ENCODE peak calls at places on chromosomes 1 and 21, in seven cellular contexts. R is foreskin fibroblast; O is HFF-Myc; P is lower lobe of right lung; H is CD8-positive, alpha-beta T cell; X is fibroblast of pulmonary artery; I is mesothelial cell of epicardium. U is an unnamed sample.

GRCh38 chr21:36698160-36699025 is 522 bp upstream of the SIM2 start:
- DNase-seq in R (no peak), O (no peak), P (no peak), H (no peak), X (no peak), I (no peak), U (no peak)

GRCh38 chr1:245007686-245008085 is 143.3 kb upstream of the HNRNPU start:
- DNase-seq in R (no peak), O (no peak), P (no peak), H (no peak), X (peak; percentile 7), I (no peak), U (no peak)

GRCh38 chr1:167427843-167428242 is 90.5 kb downstream of the CD247 start:
- DNase-seq in R (no peak), O (no peak), P (no peak), H (no peak), X (peak; percentile 52), I (no peak), U (no peak)

GRCh38 chr1:91803847-91804545 is 82.0 kb downstream of the TGFBR3 start:
- DNase-seq in R (peak; percentile 42), O (no peak), P (no peak), H (peak; percentile 77), X (no peak), I (no peak), U (peak; percentile 51)

GRCh38 chr1:25503551-25504426 is 39.6 kb upstream of the LDLRAP1 start:
- DNase-seq in R (peak; percentile 29), O (no peak), P (peak; percentile 76), H (peak; percentile 76), X (no peak), I (no peak), U (no peak)

GRCh38 chr1:17279001-17279830 is 28.8 kb upstream of the PADI4 start:
- DNase-seq in R (no peak), O (no peak), P (no peak), H (no peak), X (no peak), I (no peak), U (no peak)

GRCh38 chr21:44931501-44932365 is 8.1 kb upstream of the SLX9 start:
- DNase-seq in R (no peak), O (no peak), P (peak; percentile 50), H (no peak), X (no peak), I (no peak), U (no peak)

GRCh38 chr1:7293702-7294630 is 477.1 kb upstream of the VAMP3 start:
- DNase-seq in R (no peak), O (no peak), P (no peak), H (no peak), X (no peak), I (no peak), U (no peak)

GRCh38 chr1:52913537-52913936 is 8.0 kb downstream of the ECHDC2 start:
- DNase-seq in R (no peak), O (no peak), P (no peak), H (no peak), X (no peak), I (no peak), U (no peak)

GRCh38 chr1:74673351-74674111 is at the start of gene ERICH3:
- DNase-seq in R (peak; percentile 30), O (no peak), P (peak; percentile 42), H (no peak), X (no peak), I (peak; percentile 20), U (no peak)

GRCh38 chr1:243568793-243569192 is 281.2 kb downstream of the AKT3 start:
- DNase-seq in R (peak; percentile 45), O (no peak), P (no peak), H (no peak), X (no peak), I (no peak), U (no peak)

GRCh38 chr1:227883073-227883520 is 64.6 kb downstream of the WNT9A start:
- DNase-seq in R (no peak), O (no peak), P (peak; percentile 26), H (peak; percentile 2), X (no peak), I (no peak), U (peak; percentile 32)

DNA sequence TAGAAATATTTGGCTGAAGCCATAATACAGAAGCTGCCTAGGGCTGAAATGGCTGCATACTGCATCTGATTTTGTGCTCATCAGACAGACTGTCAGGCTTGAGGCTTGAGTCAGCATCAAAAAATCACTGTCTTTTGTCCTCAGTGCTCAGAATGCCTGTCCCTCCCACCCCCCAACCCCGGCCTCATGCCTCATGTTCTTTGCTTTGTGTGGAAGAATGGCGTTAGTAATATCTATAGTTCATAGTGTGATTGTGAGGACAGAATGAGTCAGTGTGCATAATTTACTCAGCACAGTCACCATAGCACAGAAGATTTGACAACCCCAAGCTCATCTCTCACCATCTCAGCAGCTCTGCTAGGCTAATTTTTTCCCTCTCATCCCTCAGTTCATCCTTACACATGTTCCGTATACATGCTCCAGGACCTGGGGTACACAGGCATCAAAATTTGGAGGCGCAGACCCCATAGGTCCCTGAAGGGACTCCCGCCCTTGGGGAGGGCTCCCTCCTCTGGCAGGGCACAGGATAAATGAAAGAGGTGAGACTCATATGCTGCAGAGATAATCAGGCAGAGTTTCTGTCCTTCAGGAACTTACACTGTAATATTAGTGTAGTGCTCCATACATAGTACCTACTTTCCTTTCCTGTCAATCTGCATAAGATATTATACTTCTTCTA is 159.1 kb upstream of the C8B start:
- DNase-seq in R (peak; percentile 23), O (no peak), P (no peak), H (no peak), X (peak; percentile 6), I (no peak), U (no peak)
- TF ChIP-seq CTCF in R (peak; percentile 18), O (no peak), P (no peak), H (no peak), X (no peak), I (no peak), U (no peak)

GRCh38 chr1:196685506-196685905 is 33.7 kb downstream of the CFH start:
- DNase-seq in R (peak; percentile 22), O (no peak), P (no peak), H (no peak), X (peak; percentile 20), I (no peak), U (no peak)

GRCh38 chr1:196690582-196690981 is 38.7 kb downstream of the CFH start:
- DNase-seq in R (no peak), O (no peak), P (no peak), H (no peak), X (no peak), I (no peak), U (no peak)

GRCh38 chr1:196689001-196689400 is 37.2 kb downstream of the CFH start:
- DNase-seq in R (no peak), O (no peak), P (no peak), H (no peak), X (no peak), I (no peak), U (no peak)
- TF ChIP-seq CTCF in R (no peak), O (no peak), P (no peak), H (no peak), X (no peak), I (no peak), U (no peak)

DNA sequence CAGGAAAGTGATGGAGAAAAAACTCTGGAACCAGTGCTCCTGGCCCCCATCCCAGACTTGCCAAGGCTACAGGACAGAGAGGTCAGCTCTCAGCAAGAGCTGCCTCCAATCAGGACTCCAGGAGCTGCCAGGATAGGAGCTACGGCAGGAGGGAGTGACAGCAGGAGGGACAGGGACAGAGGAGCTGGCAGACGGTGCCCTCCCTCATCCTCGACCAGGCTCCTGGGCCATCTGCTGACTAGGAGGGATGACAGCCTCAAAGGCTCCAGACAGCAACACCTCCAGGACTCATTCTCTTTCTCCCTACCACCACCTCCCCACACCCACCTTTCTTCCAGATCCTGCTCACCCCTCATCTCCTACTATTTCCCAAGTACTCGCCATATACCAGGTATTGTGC is 22.7 kb downstream of the DLGAP3 start:
- DNase-seq in R (no peak), O (no peak), P (no peak), H (no peak), X (no peak), I (no peak), U (no peak)
- TF ChIP-seq CTCF in R (no peak), O (no peak), P (no peak), H (no peak), X (no peak), I (no peak), U (no peak)

DNA sequence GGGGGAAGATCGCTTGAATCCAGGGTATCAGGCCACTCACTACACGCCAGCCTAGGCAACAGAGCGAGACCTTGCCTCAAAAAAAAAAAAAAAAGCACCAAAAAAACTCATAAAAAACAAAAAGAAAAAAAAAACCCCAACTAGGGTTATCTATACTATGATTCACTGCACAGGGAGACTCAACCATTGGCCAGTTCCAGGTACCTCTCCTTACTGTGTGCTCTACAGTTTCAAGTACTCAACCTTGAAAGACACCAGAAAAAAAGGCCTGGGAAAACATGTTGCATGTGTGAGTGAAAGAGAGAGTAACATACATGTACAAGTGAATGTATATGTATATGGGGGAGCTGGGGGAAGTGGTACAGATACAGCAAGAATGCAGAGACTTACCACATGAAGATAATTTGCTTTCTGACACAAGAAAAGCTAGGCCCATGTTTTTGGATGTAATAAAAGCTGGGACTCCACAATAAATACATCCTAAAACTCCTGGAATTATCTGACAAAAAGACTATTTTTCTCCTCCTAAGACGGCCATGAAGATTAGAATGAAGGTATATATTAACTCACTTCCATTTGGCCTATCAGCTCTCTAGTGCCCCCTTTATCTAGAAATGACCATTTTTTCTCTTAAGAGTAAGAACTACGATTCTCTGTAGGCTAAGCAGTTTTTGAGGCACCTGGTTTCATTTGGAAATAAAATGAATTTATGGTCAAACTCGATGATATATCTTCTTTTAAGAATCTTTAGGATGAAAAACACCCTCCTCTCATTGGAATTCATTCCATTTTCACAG is 52.2 kb downstream of the SLC27A3 start:
- DNase-seq in R (no peak), O (no peak), P (no peak), H (no peak), X (no peak), I (no peak), U (no peak)
- TF ChIP-seq CTCF in R (no peak), O (no peak), P (peak; percentile 7), H (no peak), X (no peak), I (no peak), U (peak; percentile 16)

GRCh38 chr1:182003953-182004586 is 57.4 kb downstream of the ZNF648 start:
- DNase-seq in R (no peak), O (no peak), P (no peak), H (no peak), X (no peak), I (no peak), U (no peak)
- TF ChIP-seq CTCF in R (no peak), O (no peak), P (no peak), H (no peak), X (no peak), I (no peak), U (no peak)

GRCh38 chr1:116465845-116466685 is 93.0 kb downstream of the ATP1A1 start:
- DNase-seq in R (no peak), O (no peak), P (no peak), H (no peak), X (no peak), I (no peak), U (no peak)
- TF ChIP-seq CTCF in R (no peak), O (no peak), P (no peak), H (no peak), X (no peak), I (no peak), U (no peak)